ENCODE peak calls at places on chromosomes 11 and 22, in nine cellular contexts. One of them, this sample, is unnamed.

GRCh38 chr22:33888821-33889220 is 31.5 kb downstream of the LARGE1 start:
- DNase-seq in SJCRH30: no peak
- DNase-seq in adipocyte: no peak
- DNase-seq in right atrium auricular region: no peak
- DNase-seq in tibial artery: no peak
- DNase-seq in stimulated activated CD4-positive, alpha-beta T cell treated with anti-CD3 and anti-CD28 coated beads, Interleukin-1b, Interleukin-23, amount 100 ng/mL, for 24 hours: no peak
- DNase-seq in epithelial cell of prostate: no peak
- DNase-seq in NCI-H1105: no peak
- DNase-seq in fibroblast of the conjunctiva: no peak
- DNase-seq in this sample: no peak

GRCh38 chr11:66388746-66389386 is 17.3 kb upstream of the SLC29A2 start:
- DNase-seq in NCI-H1105: peak; percentile 42
- DNase-seq in SJCRH30: peak; percentile 83
- DNase-seq in tibial artery: peak; percentile 69
- DNase-seq in epithelial cell of prostate: peak; percentile 46
- DNase-seq in fibroblast of the conjunctiva: peak; percentile 56
- DNase-seq in adipocyte: peak; percentile 83
- DNase-seq in stimulated activated CD4-positive, alpha-beta T cell treated with anti-CD3 and anti-CD28 coated beads, Interleukin-1b, Interleukin-23, amount 100 ng/mL, for 24 hours: peak; percentile 51
- DNase-seq in right atrium auricular region: peak; percentile 72
- DNase-seq in this sample: no peak

GRCh38 chr22:23176645-23177027 is 3.7 kb upstream of the BCR start:
- DNase-seq in NCI-H1105: no peak
- DNase-seq in right atrium auricular region: no peak
- DNase-seq in adipocyte: no peak
- DNase-seq in fibroblast of the conjunctiva: no peak
- DNase-seq in SJCRH30: no peak
- DNase-seq in epithelial cell of prostate: no peak
- DNase-seq in tibial artery: no peak
- DNase-seq in stimulated activated CD4-positive, alpha-beta T cell treated with anti-CD3 and anti-CD28 coated beads, Interleukin-1b, Interleukin-23, amount 100 ng/mL, for 24 hours: no peak
- DNase-seq in this sample: no peak

GRCh38 chr22:42408276-42408675 is 23.9 kb downstream of the NFAM1 start:
- DNase-seq in epithelial cell of prostate: no peak
- DNase-seq in SJCRH30: no peak
- DNase-seq in NCI-H1105: no peak
- DNase-seq in tibial artery: no peak
- DNase-seq in fibroblast of the conjunctiva: no peak
- DNase-seq in adipocyte: no peak
- DNase-seq in right atrium auricular region: no peak
- DNase-seq in stimulated activated CD4-positive, alpha-beta T cell treated with anti-CD3 and anti-CD28 coated beads, Interleukin-1b, Interleukin-23, amount 100 ng/mL, for 24 hours: no peak
- DNase-seq in this sample: no peak

GRCh38 chr11:20536784-20537183 is 62.6 kb upstream of the SLC6A5 start:
- DNase-seq in adipocyte: no peak
- DNase-seq in SJCRH30: no peak
- DNase-seq in stimulated activated CD4-positive, alpha-beta T cell treated with anti-CD3 and anti-CD28 coated beads, Interleukin-1b, Interleukin-23, amount 100 ng/mL, for 24 hours: no peak
- DNase-seq in epithelial cell of prostate: no peak
- DNase-seq in tibial artery: no peak
- DNase-seq in fibroblast of the conjunctiva: no peak
- DNase-seq in NCI-H1105: no peak
- DNase-seq in right atrium auricular region: no peak
- DNase-seq in this sample: no peak

GRCh38 chr11:31022080-31022479 is 347.5 kb downstream of the DCDC1 start:
- DNase-seq in NCI-H1105: no peak
- DNase-seq in tibial artery: no peak
- DNase-seq in SJCRH30: no peak
- DNase-seq in epithelial cell of prostate: no peak
- DNase-seq in right atrium auricular region: no peak
- DNase-seq in fibroblast of the conjunctiva: no peak
- DNase-seq in adipocyte: no peak
- DNase-seq in stimulated activated CD4-positive, alpha-beta T cell treated with anti-CD3 and anti-CD28 coated beads, Interleukin-1b, Interleukin-23, amount 100 ng/mL, for 24 hours: no peak
- DNase-seq in this sample: no peak

GRCh38 chr11:2534957-2535672 is 90.3 kb downstream of the KCNQ1 start:
- DNase-seq in tibial artery: no peak
- DNase-seq in SJCRH30: no peak
- DNase-seq in adipocyte: no peak
- DNase-seq in epithelial cell of prostate: no peak
- DNase-seq in fibroblast of the conjunctiva: no peak
- DNase-seq in stimulated activated CD4-positive, alpha-beta T cell treated with anti-CD3 and anti-CD28 coated beads, Interleukin-1b, Interleukin-23, amount 100 ng/mL, for 24 hours: no peak
- DNase-seq in NCI-H1105: no peak
- DNase-seq in right atrium auricular region: no peak
- DNase-seq in this sample: no peak

GRCh38 chr11:124846058-124846719 is 19.0 kb upstream of the ROBO3 start:
- DNase-seq in fibroblast of the conjunctiva: no peak
- DNase-seq in stimulated activated CD4-positive, alpha-beta T cell treated with anti-CD3 and anti-CD28 coated beads, Interleukin-1b, Interleukin-23, amount 100 ng/mL, for 24 hours: no peak
- DNase-seq in adipocyte: no peak
- DNase-seq in right atrium auricular region: no peak
- DNase-seq in NCI-H1105: no peak
- DNase-seq in SJCRH30: no peak
- DNase-seq in tibial artery: no peak
- DNase-seq in epithelial cell of prostate: no peak
- DNase-seq in this sample: no peak

GRCh38 chr22:36364255-36365019 is 23.3 kb downstream of the MYH9 start:
- DNase-seq in right atrium auricular region: no peak
- DNase-seq in epithelial cell of prostate: no peak
- DNase-seq in stimulated activated CD4-positive, alpha-beta T cell treated with anti-CD3 and anti-CD28 coated beads, Interleukin-1b, Interleukin-23, amount 100 ng/mL, for 24 hours: no peak
- DNase-seq in adipocyte: no peak
- DNase-seq in tibial artery: no peak
- DNase-seq in fibroblast of the conjunctiva: no peak
- DNase-seq in NCI-H1105: no peak
- DNase-seq in SJCRH30: no peak
- DNase-seq in this sample: no peak

GRCh38 chr11:70323811-70324210 is 53.3 kb downstream of the PPFIA1 start:
- DNase-seq in fibroblast of the conjunctiva: no peak
- DNase-seq in stimulated activated CD4-positive, alpha-beta T cell treated with anti-CD3 and anti-CD28 coated beads, Interleukin-1b, Interleukin-23, amount 100 ng/mL, for 24 hours: no peak
- DNase-seq in NCI-H1105: no peak
- DNase-seq in tibial artery: no peak
- DNase-seq in SJCRH30: no peak
- DNase-seq in right atrium auricular region: no peak
- DNase-seq in adipocyte: peak; percentile 42
- DNase-seq in epithelial cell of prostate: no peak
- DNase-seq in this sample: no peak

GRCh38 chr22:27918351-27919221 is 470 bp downstream of the PITPNB start:
- DNase-seq in adipocyte: peak; percentile 79
- DNase-seq in tibial artery: peak; percentile 65
- DNase-seq in SJCRH30: peak; percentile 61
- DNase-seq in fibroblast of the conjunctiva: no peak
- DNase-seq in right atrium auricular region: peak; percentile 59
- DNase-seq in NCI-H1105: peak; percentile 9
- DNase-seq in stimulated activated CD4-positive, alpha-beta T cell treated with anti-CD3 and anti-CD28 coated beads, Interleukin-1b, Interleukin-23, amount 100 ng/mL, for 24 hours: peak; percentile 37
- DNase-seq in epithelial cell of prostate: no peak
- DNase-seq in this sample: peak; percentile 31

GRCh38 chr11:5288108-5288911 is 13.4 kb downstream of the OR51B4 start:
- DNase-seq in epithelial cell of prostate: no peak
- DNase-seq in stimulated activated CD4-positive, alpha-beta T cell treated with anti-CD3 and anti-CD28 coated beads, Interleukin-1b, Interleukin-23, amount 100 ng/mL, for 24 hours: no peak
- DNase-seq in right atrium auricular region: no peak
- DNase-seq in SJCRH30: no peak
- DNase-seq in fibroblast of the conjunctiva: no peak
- DNase-seq in tibial artery: no peak
- DNase-seq in NCI-H1105: no peak
- DNase-seq in adipocyte: peak; percentile 52
- DNase-seq in this sample: no peak

GRCh38 chr11:130832571-130833432 is 83.5 kb downstream of the SNX19 start:
- DNase-seq in right atrium auricular region: no peak
- DNase-seq in NCI-H1105: no peak
- DNase-seq in fibroblast of the conjunctiva: no peak
- DNase-seq in adipocyte: peak; percentile 64
- DNase-seq in stimulated activated CD4-positive, alpha-beta T cell treated with anti-CD3 and anti-CD28 coated beads, Interleukin-1b, Interleukin-23, amount 100 ng/mL, for 24 hours: no peak
- DNase-seq in SJCRH30: no peak
- DNase-seq in tibial artery: no peak
- DNase-seq in epithelial cell of prostate: no peak
- DNase-seq in this sample: no peak

GRCh38 chr11:84819128-84819527 is 808.0 kb downstream of the DLG2 start:
- DNase-seq in stimulated activated CD4-positive, alpha-beta T cell treated with anti-CD3 and anti-CD28 coated beads, Interleukin-1b, Interleukin-23, amount 100 ng/mL, for 24 hours: no peak
- DNase-seq in fibroblast of the conjunctiva: no peak
- DNase-seq in right atrium auricular region: no peak
- DNase-seq in SJCRH30: peak; percentile 65
- DNase-seq in tibial artery: no peak
- DNase-seq in adipocyte: peak; percentile 31
- DNase-seq in epithelial cell of prostate: no peak
- DNase-seq in NCI-H1105: no peak
- DNase-seq in this sample: no peak

GRCh38 chr11:125397421-125397820 is 98.6 kb downstream of the FEZ1 start:
- DNase-seq in epithelial cell of prostate: no peak
- DNase-seq in fibroblast of the conjunctiva: no peak
- DNase-seq in SJCRH30: peak; percentile 81
- DNase-seq in stimulated activated CD4-positive, alpha-beta T cell treated with anti-CD3 and anti-CD28 coated beads, Interleukin-1b, Interleukin-23, amount 100 ng/mL, for 24 hours: no peak
- DNase-seq in adipocyte: no peak
- DNase-seq in NCI-H1105: no peak
- DNase-seq in tibial artery: no peak
- DNase-seq in right atrium auricular region: no peak
- DNase-seq in this sample: no peak

GRCh38 chr22:17303840-17304779 is 65.2 kb upstream of the CECR2 start:
- DNase-seq in epithelial cell of prostate: no peak
- DNase-seq in SJCRH30: no peak
- DNase-seq in fibroblast of the conjunctiva: no peak
- DNase-seq in tibial artery: no peak
- DNase-seq in right atrium auricular region: no peak
- DNase-seq in stimulated activated CD4-positive, alpha-beta T cell treated with anti-CD3 and anti-CD28 coated beads, Interleukin-1b, Interleukin-23, amount 100 ng/mL, for 24 hours: no peak
- DNase-seq in adipocyte: no peak
- DNase-seq in NCI-H1105: no peak
- DNase-seq in this sample: no peak

This sample was measured in HS-27A.